ENCODE peak calls at places on chromosomes 2 and 18, in five cellular contexts. One of them, this sample, is unnamed.

GRCh38 chr2:112829247-112829646 is 7.3 kb downstream of the IL1B start:
- DNase-seq in colonic mucosa: no peak
- DNase-seq in GM10248: no peak
- DNase-seq in cardiac fibroblast: no peak
- DNase-seq in A549: no peak
- DNase-seq in this sample: no peak

GRCh38 chr2:216752855-216753505 is 57.6 kb upstream of the IGFBP5 start:
- DNase-seq in colonic mucosa: no peak
- DNase-seq in GM10248: no peak
- DNase-seq in cardiac fibroblast: peak; percentile 42
- DNase-seq in A549: no peak
- DNase-seq in this sample: no peak

GRCh38 chr2:102657770-102658169 is 38.4 kb downstream of the SLC9A2 start:
- DNase-seq in colonic mucosa: no peak
- DNase-seq in GM10248: peak; percentile 30
- DNase-seq in cardiac fibroblast: no peak
- DNase-seq in A549: peak; percentile 6
- DNase-seq in this sample: no peak

GRCh38 chr2:230230087-230230486 is 4.6 kb downstream of the SP140 start:
- DNase-seq in colonic mucosa: no peak
- DNase-seq in GM10248: no peak
- DNase-seq in cardiac fibroblast: peak; percentile 43
- DNase-seq in A549: no peak
- DNase-seq in this sample: no peak

GRCh38 chr2:120912101-120912985 is 176.7 kb downstream of the GLI2 start:
- DNase-seq in colonic mucosa: peak; percentile 83
- DNase-seq in GM10248: no peak
- DNase-seq in cardiac fibroblast: peak; percentile 90
- DNase-seq in A549: peak; percentile 80
- DNase-seq in this sample: no peak

GRCh38 chr2:233387667-233388528 is 33.6 kb downstream of the DGKD start:
- DNase-seq in colonic mucosa: peak; percentile 75
- DNase-seq in GM10248: no peak
- DNase-seq in cardiac fibroblast: peak; percentile 99
- DNase-seq in A549: peak; percentile 66
- DNase-seq in this sample: no peak

GRCh38 chr2:119943058-119943457 is 69.8 kb upstream of the EPB41L5 start:
- DNase-seq in colonic mucosa: no peak
- DNase-seq in GM10248: no peak
- DNase-seq in cardiac fibroblast: peak; percentile 28
- DNase-seq in A549: no peak
- DNase-seq in this sample: no peak

GRCh38 chr2:127149384-127149783 is 42.4 kb upstream of the BIN1 start:
- DNase-seq in colonic mucosa: no peak
- DNase-seq in GM10248: no peak
- DNase-seq in cardiac fibroblast: peak; percentile 79
- DNase-seq in A549: peak; percentile 30
- DNase-seq in this sample: no peak

GRCh38 chr18:13527256-13527655 is 199.1 kb downstream of the FAM210A start:
- DNase-seq in colonic mucosa: no peak
- DNase-seq in GM10248: no peak
- DNase-seq in cardiac fibroblast: no peak
- DNase-seq in A549: no peak
- DNase-seq in this sample: no peak

This sample was measured in memory B cell.